ENCODE peak calls at places on chromosomes 5 and 9, in five cellular contexts. Q is posterior cingulate gyrus; U is A549; G is hepatocyte; O is stimulated activated CD4-positive, alpha-beta T cell treated with anti-CD3 and anti-CD28 coated beads, Interleukin-4, amount 100 ng/mL, for 4 hours. K is an unnamed sample.

GRCh38 chr5:60483046-60483445 is 216.9 kb downstream of the DEPDC1B start:
- DNase-seq in G (no peak), O (no peak), Q (no peak), U (no peak), K (no peak)

GRCh38 chr5:56588636-56589485 is 226.5 kb upstream of the MAP3K1 start:
- DNase-seq in O (peak; percentile 13), U (no peak), G (no peak), Q (no peak), K (no peak)

GRCh38 chr9:70802206-70802605 is 319.2 kb downstream of the TRPM3 start:
- DNase-seq in O (no peak), G (no peak), Q (no peak), U (no peak), K (no peak)

GRCh38 chr5:26237489-26237888 is 800.9 kb downstream of the CDH9 start:
- DNase-seq in G (no peak), O (no peak), Q (no peak), U (no peak), K (no peak)

GRCh38 chr9:93036887-93037475 is 21.5 kb upstream of the SUSD3 start:
- DNase-seq in U (no peak), O (no peak), Q (no peak), G (no peak), K (no peak)

GRCh38 chr5:59174248-59174844 is 591.5 kb downstream of the RAB3C start:
- DNase-seq in O (peak; percentile 15), U (peak; percentile 38), Q (no peak), G (peak; percentile 73), K (peak; percentile 35)

GRCh38 chr5:160230686-160231527 is 1.6 kb downstream of the FABP6 start:
- DNase-seq in Q (no peak), U (no peak), O (no peak), G (no peak), K (no peak)

GRCh38 chr9:78325343-78325742 is 28.4 kb downstream of the PSAT1 start:
- DNase-seq in O (no peak), Q (peak; percentile 20), U (no peak), G (peak; percentile 51), K (no peak)

GRCh38 chr5:178577376-178577839 is 12.8 kb downstream of the COL23A1 start:
- DNase-seq in U (no peak), O (no peak), Q (no peak), G (no peak), K (no peak)

GRCh38 chr9:113456235-113456634 is 7.3 kb upstream of the RGS3 start:
- DNase-seq in O (no peak), G (no peak), Q (no peak), U (no peak), K (no peak)

GRCh38 chr5:178182158-178182876 is 4.9 kb downstream of the GMCL2 start:
- DNase-seq in O (no peak), U (no peak), Q (no peak), G (no peak), K (no peak)

K was measured in WERI-Rb-1.